ENCODE peak calls at places on chromosomes 4 and X, in nine cellular contexts. J is OCI-LY7, M is right atrium auricular region, Q is A549, P is mesendoderm, Z is tibial nerve, T is IMR-90, A is upper lobe of right lung, Y is SK-N-SH. O is an unnamed sample. For H3K4me1, the result is how much of the 10 kb centered on the place peaks cover.

GRCh38 chr4:110122201-110122600 is 76.2 kb downstream of the ELOVL6 start:
- DNase-seq in J (no peak), M (no peak), Q (no peak), P (no peak), Z (no peak), T (no peak), A (no peak), Y (no peak), O (no peak)

GRCh38 chrX:43707812-43708548 is 51.9 kb downstream of the MAOA start:
- DNase-seq in J (no peak), M (peak), Q (no peak), P (no peak), Z (peak), T (no peak), A (no peak), Y (no peak), O (peak)

GRCh38 chr4:182385897-182386296 is 142.7 kb downstream of the TENM3 start:
- DNase-seq in J (no peak), M (no peak), Q (no peak), P (no peak), Z (no peak), T (no peak), A (no peak), Y (no peak), O (no peak)

GRCh38 chrX:15441464-15441863 is 51.7 kb downstream of the PIR start:
- DNase-seq in J (no peak), M (no peak), Q (no peak), P (no peak), Z (no peak), T (no peak), A (no peak), Y (no peak), O (no peak)

GRCh38 chrX:71623714-71624113 is 5.4 kb upstream of the CXCR3 start:
- DNase-seq in J (no peak), M (no peak), Q (no peak), P (no peak), Z (no peak), T (no peak), A (no peak), Y (no peak), O (no peak)

GRCh38 chrX:21812628-21813027 is 26.8 kb upstream of the MBTPS2 start:
- DNase-seq in J (no peak), M (no peak), Q (no peak), P (peak), Z (no peak), T (no peak), A (no peak), Y (no peak), O (no peak)

GRCh38 chr4:182478475-182478874 is 235.3 kb downstream of the TENM3 start:
- DNase-seq in J (peak), M (no peak), Q (peak), P (peak), Z (no peak), T (peak), A (no peak), Y (peak), O (no peak)

GRCh38 chr4:2934813-2935761 is 28.1 kb downstream of the NOP14 start:
- DNase-seq in J (peak), M (peak), Q (peak), P (peak), Z (peak), T (peak), A (peak), Y (peak), O (peak)

GRCh38 chrX:153225438-153226098 is 46.5 kb downstream of the MAGEA1 start:
- DNase-seq in J (no peak), M (no peak), Q (no peak), P (no peak), Z (no peak), T (no peak), A (peak), Y (no peak), O (no peak)

GRCh38 chr4:2321279-2322196 is 59.6 kb upstream of the MXD4 start:
- DNase-seq in J (no peak), M (peak), Q (no peak), P (no peak), Z (no peak), T (no peak), A (no peak), Y (no peak), O (peak)

DNA sequence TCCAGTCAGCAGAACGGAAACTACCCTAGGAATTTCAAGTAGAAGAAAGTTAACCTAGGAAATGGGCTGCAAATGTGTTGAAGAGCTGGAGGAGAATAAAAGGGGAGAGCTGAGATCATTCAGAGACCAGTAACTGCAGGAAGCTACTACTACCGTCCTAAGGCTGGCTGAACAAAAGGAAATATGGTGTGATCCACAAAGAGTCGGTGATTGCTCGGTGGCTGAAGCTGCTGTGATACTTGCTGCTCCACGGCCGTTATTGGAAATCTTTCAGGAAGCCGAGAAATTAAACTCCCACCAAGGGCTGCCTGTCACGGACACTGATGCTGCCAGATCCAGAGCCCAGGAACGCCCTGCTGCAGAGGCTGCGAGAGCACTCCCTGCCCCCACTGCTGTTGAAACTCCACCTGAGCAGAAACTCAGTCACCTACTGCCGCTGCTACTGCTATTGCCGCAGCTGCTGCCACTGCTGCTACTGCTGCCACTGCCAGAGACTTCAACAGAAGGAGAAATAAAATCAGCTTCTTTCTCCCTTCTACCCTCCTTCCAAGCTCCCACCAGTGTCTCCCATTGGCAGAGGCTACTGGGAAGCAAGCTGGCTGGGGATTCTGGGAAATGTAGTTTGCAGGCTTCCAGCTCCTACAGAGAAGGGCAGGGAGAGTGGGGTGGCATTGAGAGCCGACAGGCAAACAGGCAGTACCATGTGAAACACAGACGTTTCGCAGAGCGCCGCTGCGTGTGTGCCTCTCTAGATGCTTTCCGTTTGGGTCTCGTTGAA is 125.9 kb upstream of the ENPP6 start:
- DNase-seq in J (peak), M (peak), Q (peak), P (peak), Z (peak), T (peak), A (peak), Y (peak), O (peak)
- H3K4me1 ChIP-seq in J (half or more), M (under half), Q (under half), P (under half), Z (under half), T (under half), A (under half), Y (under half), O (under half)

GRCh38 chrX:103549920-103550319 is 30.6 kb upstream of the RAB40A start:
- DNase-seq in J (no peak), M (no peak), Q (no peak), P (no peak), Z (no peak), T (no peak), A (no peak), Y (no peak), O (no peak)

GRCh38 chrX:103556941-103557340 is 28.4 kb upstream of the TCEAL4 start:
- DNase-seq in J (peak), M (no peak), Q (no peak), P (peak), Z (no peak), T (no peak), A (no peak), Y (no peak), O (no peak)

GRCh38 chrX:103554687-103555417 is 30.5 kb upstream of the TCEAL4 start:
- DNase-seq in J (peak), M (no peak), Q (no peak), P (peak), Z (peak), T (peak), A (no peak), Y (peak), O (no peak)

GRCh38 chrX:103550415-103551051 is 31.2 kb upstream of the RAB40A start:
- DNase-seq in J (no peak), M (no peak), Q (no peak), P (no peak), Z (no peak), T (no peak), A (no peak), Y (no peak), O (no peak)

DNA sequence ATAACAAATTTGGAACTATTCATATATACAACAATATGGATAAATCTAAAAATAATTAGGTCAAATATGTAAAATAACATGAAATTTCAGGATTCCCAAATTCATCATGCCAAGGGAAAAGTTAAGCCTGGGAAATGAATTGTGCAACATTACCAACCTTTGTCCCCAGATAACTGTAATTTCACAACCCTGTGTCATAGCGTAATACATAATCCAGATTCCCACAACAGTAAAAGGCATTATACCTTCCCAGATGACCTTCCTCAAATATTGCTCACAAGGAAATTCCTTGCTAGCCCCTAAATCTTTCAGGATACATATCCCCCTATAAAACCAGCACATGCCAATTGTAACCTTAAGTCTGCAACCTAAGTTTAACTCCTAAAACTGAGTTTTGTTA is 32.9 kb upstream of the RAB40A start:
- DNase-seq in J (no peak), M (no peak), Q (no peak), P (no peak), Z (no peak), T (no peak), A (no peak), Y (no peak), O (no peak)
- H3K4me1 ChIP-seq in J (under half), M (under half), Q (under half), P (under half), Z (under half), T (under half), A (under half), Y (under half), O (under half)

GRCh38 chr4:83212041-83212851 is 72.4 kb downstream of the COQ2 start:
- DNase-seq in J (peak), M (no peak), Q (no peak), P (peak), Z (no peak), T (no peak), A (no peak), Y (no peak), O (no peak)
- H3K4me1 ChIP-seq in J (under half), M (under half), Q (under half), P (under half), Z (under half), T (under half), A (under half), Y (under half), O (under half)

GRCh38 chr4:142407569-142407968 is 438.5 kb downstream of the INPP4B start:
- DNase-seq in J (no peak), M (no peak), Q (no peak), P (peak), Z (no peak), T (no peak), A (no peak), Y (no peak), O (no peak)

GRCh38 chr4:142405021-142405991 is 440.8 kb downstream of the INPP4B start:
- DNase-seq in J (no peak), M (peak), Q (peak), P (peak), Z (peak), T (peak), A (no peak), Y (no peak), O (no peak)

GRCh38 chr4:142406051-142406549 is 440.0 kb downstream of the INPP4B start:
- DNase-seq in J (no peak), M (no peak), Q (no peak), P (peak), Z (no peak), T (no peak), A (no peak), Y (no peak), O (no peak)

GRCh38 chr4:142408003-142408441 is 438.1 kb downstream of the INPP4B start:
- DNase-seq in J (no peak), M (no peak), Q (peak), P (peak), Z (no peak), T (no peak), A (no peak), Y (no peak), O (no peak)

GRCh38 chr4:142406917-142407501 is 439.1 kb downstream of the INPP4B start:
- DNase-seq in J (no peak), M (no peak), Q (no peak), P (no peak), Z (no peak), T (no peak), A (no peak), Y (no peak), O (no peak)
- H3K4me1 ChIP-seq in J (under half), M (under half), Q (half or more), P (under half), Z (under half), T (under half), A (under half), Y (under half), O (under half)

GRCh38 chrX:154370300-154370881 is 4.0 kb downstream of the FLNA start:
- DNase-seq in J (peak), M (no peak), Q (no peak), P (no peak), Z (no peak), T (no peak), A (no peak), Y (peak), O (no peak)
- H3K4me1 ChIP-seq in J (under half), M (under half), Q (half or more), P (under half), Z (under half), T (under half), A (under half), Y (under half), O (half or more)

GRCh38 chr4:7649741-7650531 is 215.2 kb upstream of the PSAPL1 start:
- DNase-seq in J (peak), M (no peak), Q (no peak), P (no peak), Z (no peak), T (peak), A (peak), Y (no peak), O (peak)
- H3K4me1 ChIP-seq in J (under half), M (under half), Q (under half), P (under half), Z (under half), T (under half), A (under half), Y (under half), O (under half)

DNA sequence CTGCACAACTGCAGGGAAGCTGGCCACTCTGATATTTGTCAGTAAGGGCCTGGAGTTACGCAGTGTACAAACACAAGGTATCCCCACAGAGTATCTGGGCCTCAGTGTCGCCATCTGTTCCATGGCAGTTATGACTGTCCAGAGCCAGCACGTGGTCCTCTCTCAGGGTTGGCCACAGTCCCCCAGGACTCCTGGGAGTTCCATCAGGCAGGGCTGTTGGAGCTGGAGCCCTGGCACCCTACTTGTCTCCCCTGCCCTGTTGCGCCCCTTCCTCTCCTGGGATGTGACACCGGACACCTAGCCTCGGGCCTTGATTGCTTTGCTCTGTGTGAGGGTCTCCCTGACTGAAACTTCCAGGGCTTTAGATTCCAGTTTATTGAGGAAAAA is 8.4 kb downstream of the HTRA3 start:
- DNase-seq in J (no peak), M (no peak), Q (no peak), P (no peak), Z (no peak), T (peak), A (peak), Y (no peak), O (no peak)
- H3K4me1 ChIP-seq in J (under half), M (under half), Q (under half), P (under half), Z (under half), T (under half), A (under half), Y (under half), O (half or more)

GRCh38 chr4:128818442-128818841 is 8.9 kb downstream of the JADE1 start:
- DNase-seq in J (no peak), M (no peak), Q (no peak), P (no peak), Z (no peak), T (no peak), A (no peak), Y (no peak), O (no peak)
- H3K4me1 ChIP-seq in J (half or more), M (under half), Q (half or more), P (under half), Z (under half), T (under half), A (under half), Y (under half), O (under half)

DNA sequence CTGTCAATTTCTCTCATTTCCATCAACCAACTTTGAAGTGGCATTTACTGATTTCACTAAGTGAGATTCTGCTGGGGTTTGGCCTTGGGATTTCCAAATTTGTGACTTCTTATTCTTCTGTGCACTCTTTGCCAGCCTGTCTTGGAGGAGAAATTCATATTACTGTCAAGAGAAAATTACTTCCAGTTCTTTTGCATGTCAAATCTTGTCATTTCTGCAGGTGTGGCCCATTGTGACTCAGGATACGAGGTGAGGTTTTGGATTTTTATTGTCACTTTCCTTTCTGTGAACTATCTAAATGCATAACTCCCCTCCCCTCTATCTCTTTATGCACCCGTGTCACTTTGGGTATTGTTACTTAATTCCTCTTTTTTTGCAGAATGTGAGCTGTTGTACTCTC is 102.6 kb upstream of the GUCY1A1 start:
- DNase-seq in J (no peak), M (no peak), Q (no peak), P (no peak), Z (no peak), T (no peak), A (no peak), Y (no peak), O (no peak)
- H3K4me1 ChIP-seq in J (under half), M (under half), Q (under half), P (under half), Z (under half), T (under half), A (under half), Y (under half), O (under half)

GRCh38 chr4:13917010-13917409 is 289.5 kb upstream of the BOD1L1 start:
- DNase-seq in J (no peak), M (no peak), Q (no peak), P (no peak), Z (no peak), T (peak), A (no peak), Y (no peak), O (no peak)

GRCh38 chr4:13911256-13911655 is 283.7 kb upstream of the BOD1L1 start:
- DNase-seq in J (no peak), M (no peak), Q (no peak), P (no peak), Z (no peak), T (no peak), A (no peak), Y (no peak), O (no peak)

GRCh38 chr4:13910556-13910955 is 283.0 kb upstream of the BOD1L1 start:
- DNase-seq in J (no peak), M (no peak), Q (no peak), P (no peak), Z (no peak), T (no peak), A (no peak), Y (no peak), O (peak)

GRCh38 chr4:13912436-13912835 is 284.9 kb upstream of the BOD1L1 start:
- DNase-seq in J (no peak), M (no peak), Q (no peak), P (peak), Z (no peak), T (peak), A (no peak), Y (no peak), O (no peak)

DNA sequence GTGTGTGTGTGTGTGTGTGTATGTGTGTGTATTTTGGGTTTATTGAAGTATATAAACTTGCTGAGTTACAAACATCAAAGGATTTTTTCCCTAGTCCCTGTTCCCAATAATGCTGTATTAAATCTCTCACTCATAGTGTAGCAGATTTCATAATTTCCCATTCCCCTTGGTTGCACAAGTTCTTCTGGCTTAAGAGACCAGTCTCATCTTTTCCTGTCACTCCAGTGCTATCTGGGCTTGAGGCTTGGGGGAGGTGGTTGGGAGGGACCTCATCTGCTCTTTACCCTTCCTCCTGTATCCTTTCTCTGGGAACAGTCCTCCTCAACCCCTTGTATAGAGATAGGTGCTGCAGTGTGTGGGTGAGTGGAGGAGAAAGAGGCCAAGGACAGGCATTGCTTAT is 285.4 kb upstream of the BOD1L1 start:
- DNase-seq in J (no peak), M (no peak), Q (no peak), P (no peak), Z (no peak), T (peak), A (no peak), Y (no peak), O (peak)
- H3K4me1 ChIP-seq in J (under half), M (under half), Q (under half), P (under half), Z (under half), T (under half), A (under half), Y (under half), O (under half)